ENCODE peak calls at places on chromosome 3, in six cellular contexts. One of them, this sample, is unnamed.

GRCh38 chr3:172202797-172203196 is 163.4 kb downstream of the FNDC3B start:
- DNase-seq in AG04450: no peak
- DNase-seq in tibial nerve: no peak
- DNase-seq in HL-60: no peak
- DNase-seq in mesenchymal stem cell: no peak
- DNase-seq in body of pancreas: no peak
- DNase-seq in this sample: no peak

GRCh38 chr3:136606990-136607389 is 145.2 kb downstream of the STAG1 start:
- DNase-seq in AG04450: no peak
- DNase-seq in body of pancreas: no peak
- DNase-seq in tibial nerve: no peak
- DNase-seq in HL-60: no peak
- DNase-seq in mesenchymal stem cell: no peak
- DNase-seq in this sample: no peak

GRCh38 chr3:86175051-86175536 is 815.9 kb downstream of the VGLL3 start:
- DNase-seq in body of pancreas: no peak
- DNase-seq in tibial nerve: no peak
- DNase-seq in mesenchymal stem cell: no peak
- DNase-seq in HL-60: no peak
- DNase-seq in AG04450: no peak
- DNase-seq in this sample: no peak

GRCh38 chr3:138945646-138946553 is 1.0 kb downstream of the FOXL2 start:
- DNase-seq in tibial nerve: no peak
- DNase-seq in mesenchymal stem cell: no peak
- DNase-seq in body of pancreas: peak
- DNase-seq in HL-60: peak
- DNase-seq in AG04450: no peak
- DNase-seq in this sample: no peak

GRCh38 chr3:178079966-178080365 is 456.3 kb upstream of the KCNMB2 start:
- DNase-seq in mesenchymal stem cell: no peak
- DNase-seq in tibial nerve: no peak
- DNase-seq in AG04450: no peak
- DNase-seq in HL-60: no peak
- DNase-seq in body of pancreas: no peak
- DNase-seq in this sample: no peak

GRCh38 chr3:150773616-150774192 is 10.7 kb upstream of the SIAH2 start:
- DNase-seq in mesenchymal stem cell: no peak
- DNase-seq in body of pancreas: no peak
- DNase-seq in HL-60: no peak
- DNase-seq in tibial nerve: no peak
- DNase-seq in AG04450: no peak
- DNase-seq in this sample: no peak

GRCh38 chr3:101643861-101644613 is 32.9 kb downstream of the ZBTB11 start:
- DNase-seq in HL-60: peak
- DNase-seq in AG04450: peak
- DNase-seq in tibial nerve: no peak
- DNase-seq in body of pancreas: no peak
- DNase-seq in mesenchymal stem cell: peak
- DNase-seq in this sample: no peak

GRCh38 chr3:143586565-143586964 is 261.7 kb downstream of the SLC9A9 start:
- DNase-seq in AG04450: no peak
- DNase-seq in mesenchymal stem cell: no peak
- DNase-seq in body of pancreas: peak
- DNase-seq in tibial nerve: no peak
- DNase-seq in HL-60: no peak
- DNase-seq in this sample: no peak

GRCh38 chr3:135905058-135905724 is 60.3 kb upstream of the PPP2R3A start:
- DNase-seq in HL-60: no peak
- DNase-seq in AG04450: no peak
- DNase-seq in mesenchymal stem cell: no peak
- DNase-seq in body of pancreas: no peak
- DNase-seq in tibial nerve: no peak
- DNase-seq in this sample: no peak

DNA sequence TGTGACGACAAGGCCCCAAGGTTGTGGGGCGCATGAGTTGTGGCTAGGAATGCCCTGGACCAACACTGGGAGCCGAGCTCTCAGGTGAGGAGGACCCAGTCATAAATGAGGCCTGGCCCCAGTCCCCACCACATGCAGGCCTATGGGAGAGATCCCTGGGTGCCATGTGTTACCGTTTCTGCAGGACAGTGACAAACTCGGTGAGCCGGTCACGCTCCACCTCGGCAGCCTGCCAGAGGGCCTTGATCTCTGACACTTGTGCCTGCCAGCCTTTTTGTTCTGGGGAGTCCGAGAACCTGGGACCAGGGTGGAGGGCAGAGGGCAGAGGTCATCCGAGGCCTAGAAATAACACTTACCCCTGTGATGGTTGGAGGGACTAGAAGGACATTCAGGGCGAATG is 27.7 kb upstream of the HHATL start:
- DNase-seq in body of pancreas: no peak
- DNase-seq in HL-60: no peak
- DNase-seq in mesenchymal stem cell: no peak
- DNase-seq in tibial nerve: no peak
- DNase-seq in AG04450: no peak
- DNase-seq in this sample: no peak
- H3K27ac ChIP-seq in body of pancreas: no peak
- H3K27ac ChIP-seq in HL-60: no peak
- H3K27ac ChIP-seq in mesenchymal stem cell: no peak
- H3K27ac ChIP-seq in tibial nerve: peak
- H3K27ac ChIP-seq in AG04450: no peak
- H3K27ac ChIP-seq in this sample: peak

GRCh38 chr3:154137036-154137435 is 15.8 kb downstream of the ARHGEF26 start:
- DNase-seq in mesenchymal stem cell: no peak
- DNase-seq in tibial nerve: no peak
- DNase-seq in HL-60: no peak
- DNase-seq in body of pancreas: no peak
- DNase-seq in AG04450: no peak
- DNase-seq in this sample: no peak
- H3K27ac ChIP-seq in mesenchymal stem cell: no peak
- H3K27ac ChIP-seq in tibial nerve: no peak
- H3K27ac ChIP-seq in HL-60: no peak
- H3K27ac ChIP-seq in body of pancreas: peak
- H3K27ac ChIP-seq in AG04450: no peak
- H3K27ac ChIP-seq in this sample: no peak

DNA sequence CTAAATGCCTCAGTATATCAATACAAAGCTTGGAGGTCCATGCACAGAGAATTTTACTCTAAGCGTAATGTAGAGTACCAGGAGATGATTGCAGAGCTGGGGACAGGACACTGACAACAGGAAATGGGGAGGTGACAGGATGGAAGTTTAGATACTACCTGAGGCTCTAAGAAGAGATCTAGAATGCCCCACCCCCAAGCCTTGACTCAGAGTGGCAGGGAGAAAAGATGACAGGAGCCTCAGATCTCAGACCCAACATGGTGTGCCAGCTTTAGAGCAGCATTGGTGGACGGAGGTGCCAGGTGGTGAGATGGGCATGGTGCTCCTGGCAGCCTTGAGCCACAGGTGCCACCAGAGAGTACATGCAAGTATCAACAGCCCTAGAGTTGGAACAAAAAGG is 62.5 kb downstream of the LYZL4 start:
- DNase-seq in HL-60: no peak
- DNase-seq in tibial nerve: no peak
- DNase-seq in body of pancreas: no peak
- DNase-seq in mesenchymal stem cell: no peak
- DNase-seq in AG04450: no peak
- DNase-seq in this sample: no peak
- H3K27ac ChIP-seq in HL-60: no peak
- H3K27ac ChIP-seq in tibial nerve: no peak
- H3K27ac ChIP-seq in body of pancreas: no peak
- H3K27ac ChIP-seq in mesenchymal stem cell: no peak
- H3K27ac ChIP-seq in AG04450: no peak
- H3K27ac ChIP-seq in this sample: no peak

GRCh38 chr3:45551214-45552010 is 43.1 kb upstream of the LIMD1 start:
- DNase-seq in mesenchymal stem cell: peak
- DNase-seq in tibial nerve: peak
- DNase-seq in AG04450: peak
- DNase-seq in body of pancreas: no peak
- DNase-seq in HL-60: no peak
- DNase-seq in this sample: no peak
- H3K27ac ChIP-seq in mesenchymal stem cell: peak
- H3K27ac ChIP-seq in tibial nerve: no peak
- H3K27ac ChIP-seq in AG04450: peak
- H3K27ac ChIP-seq in body of pancreas: no peak
- H3K27ac ChIP-seq in HL-60: no peak
- H3K27ac ChIP-seq in this sample: no peak

GRCh38 chr3:51960386-51960785 is 5.2 kb downstream of the GPR62 start:
- DNase-seq in AG04450: no peak
- DNase-seq in body of pancreas: no peak
- DNase-seq in mesenchymal stem cell: no peak
- DNase-seq in tibial nerve: no peak
- DNase-seq in HL-60: no peak
- DNase-seq in this sample: no peak

GRCh38 chr3:51957520-51958205 is 2.5 kb downstream of the GPR62 start:
- DNase-seq in AG04450: no peak
- DNase-seq in body of pancreas: no peak
- DNase-seq in tibial nerve: no peak
- DNase-seq in HL-60: no peak
- DNase-seq in mesenchymal stem cell: no peak
- DNase-seq in this sample: no peak

GRCh38 chr3:51958603-51959521 is 3.7 kb downstream of the GPR62 start:
- DNase-seq in AG04450: no peak
- DNase-seq in body of pancreas: no peak
- DNase-seq in mesenchymal stem cell: no peak
- DNase-seq in HL-60: no peak
- DNase-seq in tibial nerve: no peak
- DNase-seq in this sample: no peak

GRCh38 chr3:51961011-51961410 is 5.8 kb downstream of the GPR62 start:
- DNase-seq in AG04450: no peak
- DNase-seq in tibial nerve: no peak
- DNase-seq in HL-60: no peak
- DNase-seq in body of pancreas: no peak
- DNase-seq in mesenchymal stem cell: no peak
- DNase-seq in this sample: no peak

GRCh38 chr3:51959651-51960050 is 4.5 kb downstream of the GPR62 start:
- DNase-seq in AG04450: no peak
- DNase-seq in mesenchymal stem cell: no peak
- DNase-seq in tibial nerve: no peak
- DNase-seq in HL-60: no peak
- DNase-seq in body of pancreas: no peak
- DNase-seq in this sample: no peak
- H3K27ac ChIP-seq in AG04450: no peak
- H3K27ac ChIP-seq in mesenchymal stem cell: no peak
- H3K27ac ChIP-seq in tibial nerve: no peak
- H3K27ac ChIP-seq in HL-60: no peak
- H3K27ac ChIP-seq in body of pancreas: no peak
- H3K27ac ChIP-seq in this sample: peak

DNA sequence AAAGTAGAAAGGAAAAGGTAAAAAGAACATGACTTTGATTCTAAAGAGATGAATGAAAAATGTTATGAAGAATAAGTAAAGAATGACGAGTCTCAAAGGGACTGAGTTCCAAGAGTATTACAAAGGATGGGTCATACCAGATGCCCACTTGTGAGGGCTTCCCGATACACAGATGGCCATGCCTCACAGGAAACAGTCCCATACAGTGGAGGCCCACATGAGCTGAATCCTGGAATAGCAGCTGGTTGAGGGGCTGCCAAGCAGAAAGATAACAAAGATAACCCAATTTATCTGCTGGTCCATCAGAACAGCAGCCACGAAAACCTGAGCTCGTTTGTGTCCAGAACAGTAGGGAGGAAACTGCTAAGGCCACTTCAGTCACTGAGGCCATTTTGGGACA is 3.7 kb downstream of the SSR3 start:
- DNase-seq in body of pancreas: no peak
- DNase-seq in HL-60: no peak
- DNase-seq in mesenchymal stem cell: peak
- DNase-seq in tibial nerve: no peak
- DNase-seq in AG04450: no peak
- DNase-seq in this sample: no peak
- H3K27ac ChIP-seq in body of pancreas: no peak
- H3K27ac ChIP-seq in HL-60: no peak
- H3K27ac ChIP-seq in mesenchymal stem cell: peak
- H3K27ac ChIP-seq in tibial nerve: no peak
- H3K27ac ChIP-seq in AG04450: peak
- H3K27ac ChIP-seq in this sample: no peak

GRCh38 chr3:123385072-123385471 is 63.8 kb downstream of the ADCY5 start:
- DNase-seq in AG04450: no peak
- DNase-seq in HL-60: no peak
- DNase-seq in tibial nerve: no peak
- DNase-seq in body of pancreas: no peak
- DNase-seq in mesenchymal stem cell: peak
- DNase-seq in this sample: no peak

GRCh38 chr3:123386477-123387040 is 62.3 kb downstream of the ADCY5 start:
- DNase-seq in HL-60: no peak
- DNase-seq in mesenchymal stem cell: no peak
- DNase-seq in AG04450: no peak
- DNase-seq in tibial nerve: no peak
- DNase-seq in body of pancreas: no peak
- DNase-seq in this sample: no peak

GRCh38 chr3:123385981-123386380 is 62.9 kb downstream of the ADCY5 start:
- DNase-seq in AG04450: no peak
- DNase-seq in mesenchymal stem cell: no peak
- DNase-seq in HL-60: no peak
- DNase-seq in body of pancreas: peak
- DNase-seq in tibial nerve: no peak
- DNase-seq in this sample: no peak

GRCh38 chr3:123384256-123384655 is 64.6 kb downstream of the ADCY5 start:
- DNase-seq in body of pancreas: no peak
- DNase-seq in HL-60: no peak
- DNase-seq in AG04450: no peak
- DNase-seq in mesenchymal stem cell: no peak
- DNase-seq in tibial nerve: no peak
- DNase-seq in this sample: no peak

GRCh38 chr3:123385499-123385898 is 63.4 kb downstream of the ADCY5 start:
- DNase-seq in AG04450: no peak
- DNase-seq in mesenchymal stem cell: no peak
- DNase-seq in tibial nerve: no peak
- DNase-seq in HL-60: no peak
- DNase-seq in body of pancreas: no peak
- DNase-seq in this sample: no peak
- H3K27ac ChIP-seq in AG04450: no peak
- H3K27ac ChIP-seq in mesenchymal stem cell: no peak
- H3K27ac ChIP-seq in tibial nerve: no peak
- H3K27ac ChIP-seq in HL-60: no peak
- H3K27ac ChIP-seq in body of pancreas: peak
- H3K27ac ChIP-seq in this sample: no peak